ENCODE peak calls at places on chromosomes 11 and 22, in ten cellular contexts. K, X, Z, T, S, G, D, F, B and E are unnamed samples.

GRCh38 chr11:124834526-124835190 is 30.6 kb upstream of the ROBO3 start:
- DNase-seq in F (no peak), S (no peak), T (no peak), K (no peak), G (no peak), B (no peak), Z (no peak), D (no peak), X (no peak), E (no peak)

GRCh38 chr22:50469377-50470305 is 5.2 kb downstream of the SBF1 start:
- DNase-seq in X (peak), F (no peak), B (no peak), K (peak), Z (peak), T (peak), G (peak), S (peak), D (no peak), E (no peak)

GRCh38 chr11:11948242-11948947 is 60.0 kb downstream of the DKK3 start:
- DNase-seq in X (no peak), T (no peak), F (no peak), S (no peak), B (no peak), G (no peak), D (no peak), Z (no peak), K (no peak), E (no peak)

GRCh38 chr11:44530413-44531115 is 34.9 kb upstream of the CD82 start:
- DNase-seq in D (no peak), X (no peak), B (no peak), G (no peak), F (no peak), K (no peak), S (no peak), Z (no peak), T (no peak), E (no peak)

GRCh38 chr11:60987577-60988277 is 16.2 kb downstream of the CD6 start:
- DNase-seq in B (no peak), T (no peak), D (no peak), G (no peak), X (no peak), Z (peak), K (peak), S (no peak), F (no peak), E (no peak)

GRCh38 chr11:69840371-69841169 is 21.4 kb upstream of the FGF3 start:
- DNase-seq in D (no peak), K (peak), Z (no peak), F (no peak), T (peak), G (no peak), X (no peak), B (no peak), S (no peak), E (no peak)

GRCh38 chr11:28107331-28107725 is 628 bp downstream of the KIF18A start:
- DNase-seq in G (peak), T (no peak), D (no peak), F (no peak), Z (no peak), K (peak), X (no peak), S (peak), B (no peak), E (no peak)

GRCh38 chr11:72037554-72038311 is 39.0 kb downstream of the IL18BP start:
- DNase-seq in Z (no peak), X (no peak), B (no peak), G (no peak), K (no peak), D (no peak), F (no peak), S (peak), T (no peak), E (no peak)

GRCh38 chr11:34784318-34784841 is 131.8 kb downstream of the APIP start:
- DNase-seq in Z (no peak), B (no peak), K (no peak), F (no peak), G (no peak), X (no peak), T (no peak), D (no peak), S (no peak), E (no peak)

GRCh38 chr11:115496892-115497291 is 7.3 kb downstream of the CADM1 start:
- DNase-seq in D (no peak), F (no peak), G (no peak), K (no peak), T (no peak), S (no peak), X (no peak), Z (no peak), B (no peak), E (no peak)

GRCh38 chr22:22359465-22359864 is 114.9 kb downstream of the VPREB1 start:
- DNase-seq in Z (no peak), K (no peak), S (no peak), B (no peak), D (no peak), T (no peak), X (no peak), G (no peak), F (no peak), E (no peak)

GRCh38 chr11:93822359-93822758 is 28.1 kb downstream of the VSTM5 start:
- DNase-seq in G (no peak), S (no peak), B (no peak), Z (no peak), T (no peak), K (no peak), D (no peak), X (no peak), F (no peak), E (no peak)

GRCh38 chr11:27227744-27228143 is 135.3 kb downstream of the CCDC34 start:
- DNase-seq in D (no peak), G (no peak), B (no peak), K (no peak), T (no peak), X (no peak), Z (no peak), F (no peak), S (peak), E (no peak)

GRCh38 chr11:104118105-104118762 is 45.7 kb downstream of the PDGFD start:
- DNase-seq in F (no peak), G (no peak), Z (no peak), T (no peak), K (no peak), X (no peak), B (no peak), D (no peak), S (no peak), E (no peak)

GRCh38 chr11:119448380-119448779 is 25.4 kb upstream of the THY1 start:
- DNase-seq in T (no peak), Z (no peak), K (no peak), X (no peak), G (no peak), B (no peak), D (no peak), S (no peak), F (no peak), E (no peak)

GRCh38 chr11:68269414-68270081 is 2.2 kb downstream of the C11orf24 start:
- DNase-seq in G (peak), S (no peak), T (no peak), B (no peak), F (no peak), X (no peak), D (no peak), K (no peak), Z (no peak), E (peak)

GRCh38 chr22:28978158-28978557 is 83.5 kb downstream of the C22orf31 start:
- DNase-seq in Z (no peak), X (no peak), S (no peak), F (no peak), G (peak), D (no peak), T (peak), K (no peak), B (no peak), E (no peak)

GRCh38 chr11:17687946-17688670 is 31.3 kb upstream of the MYOD1 start:
- DNase-seq in K (no peak), S (no peak), B (no peak), Z (no peak), X (no peak), F (no peak), D (no peak), T (no peak), G (no peak), E (no peak)

GRCh38 chr11:127474735-127475134 is 474.2 kb upstream of the KIRREL3 start:
- DNase-seq in B (no peak), S (no peak), D (no peak), T (no peak), F (no peak), Z (no peak), G (no peak), K (no peak), X (no peak), E (no peak)

GRCh38 chr11:93849751-93850584 is 450 bp downstream of the VSTM5 start:
- DNase-seq in G (no peak), K (peak), X (no peak), S (peak), B (peak), F (no peak), Z (no peak), D (no peak), T (no peak), E (no peak)

GRCh38 chr11:103862049-103862826 is 174.2 kb upstream of the DDI1 start:
- DNase-seq in T (no peak), S (peak), F (no peak), D (no peak), G (no peak), K (no peak), Z (no peak), X (no peak), B (no peak), E (no peak)

GRCh38 chr11:27004103-27004502 is 10.2 kb downstream of the FIBIN start:
- DNase-seq in T (no peak), G (no peak), S (no peak), D (no peak), X (no peak), Z (no peak), K (no peak), B (no peak), F (no peak), E (no peak)

GRCh38 chr11:102967497-102967896 is 12.0 kb upstream of the MMP13 start:
- DNase-seq in S (no peak), K (no peak), T (no peak), F (no peak), Z (no peak), B (no peak), G (no peak), D (no peak), X (no peak), E (no peak)

GRCh38 chr22:22059476-22060002 is 77.0 kb upstream of the TOP3B start:
- DNase-seq in F (no peak), G (no peak), D (no peak), T (no peak), Z (no peak), X (no peak), K (no peak), S (no peak), B (no peak), E (no peak)

GRCh38 chr11:33695051-33695566 is 5.5 kb downstream of the C11orf91 start:
- DNase-seq in B (no peak), G (peak), K (no peak), X (no peak), Z (no peak), S (no peak), T (no peak), F (no peak), D (no peak), E (no peak)

GRCh38 chr22:33519140-33519973 is 400.9 kb downstream of the LARGE1 start:
- DNase-seq in S (peak), G (peak), Z (no peak), F (peak), T (peak), K (no peak), B (no peak), X (no peak), D (peak), E (peak)

GRCh38 chr11:70597006-70597555 is 198.8 kb downstream of the CTTN start:
- DNase-seq in T (no peak), Z (no peak), B (no peak), G (no peak), X (no peak), S (no peak), F (no peak), K (no peak), D (no peak), E (no peak)

GRCh38 chr11:112524808-112525207 is 264.1 kb upstream of the PLET1 start:
- DNase-seq in G (peak), F (no peak), B (no peak), X (no peak), K (no peak), S (no peak), T (peak), Z (no peak), D (no peak), E (no peak)

GRCh38 chr11:2715716-2716350 is 16.0 kb upstream of the KCNQ1OT1 start:
- DNase-seq in T (no peak), X (no peak), Z (no peak), D (no peak), S (no peak), G (no peak), B (no peak), F (no peak), K (no peak), E (no peak)

GRCh38 chr11:78811622-78812021 is 237.0 kb upstream of the NARS2 start:
- DNase-seq in F (no peak), S (no peak), K (no peak), X (no peak), D (no peak), T (no peak), Z (no peak), B (no peak), G (no peak), E (no peak)

GRCh38 chr11:95078526-95078925 is 11.1 kb upstream of the ENDOD1 start:
- DNase-seq in F (no peak), G (no peak), Z (no peak), X (no peak), K (no peak), S (no peak), T (no peak), D (no peak), B (no peak), E (no peak)

GRCh38 chr11:108931168-108931567 is 266.3 kb downstream of the DDX10 start:
- DNase-seq in K (no peak), X (no peak), F (no peak), D (no peak), B (no peak), T (no peak), G (no peak), S (no peak), Z (no peak), E (no peak)

GRCh38 chr22:40463017-40463631 is 92.7 kb downstream of the SGSM3 start:
- DNase-seq in Z (peak), T (no peak), X (no peak), S (no peak), G (no peak), D (no peak), F (no peak), B (no peak), K (no peak), E (no peak)